ENCODE peak calls at places on chromosomes 13 and 19, in eight cellular contexts. U is SJSA1; X is SK-N-SH; J is epithelial cell of proximal tubule; F is stimulated activated CD4-positive, alpha-beta T cell treated with anti-CD3 and anti-CD28 coated beads, Interleukin-1b, Interleukin-23, amount 100 ng/mL, for 24 hours; K is mesothelial cell of epicardium; Z is SK-MEL-5; C is astrocyte of the spinal cord. O is an unnamed sample.

GRCh38 chr19:37950471-37951175 is 43.6 kb downstream of the SIPA1L3 start:
- DNase-seq in J (no peak), X (no peak), C (no peak), U (no peak), F (no peak), Z (no peak), K (no peak), O (no peak)

GRCh38 chr19:710767-711166 is 2.0 kb downstream of the PALM start:
- DNase-seq in X (no peak), F (no peak), K (no peak), J (no peak), U (no peak), Z (no peak), C (peak; percentile 20), O (no peak)

GRCh38 chr13:19052180-19052579 is 129.4 kb downstream of the TUBA3C start:
- DNase-seq in C (no peak), F (no peak), K (no peak), J (no peak), Z (no peak), X (no peak), U (no peak), O (no peak)

GRCh38 chr19:48992571-48993174 is 436 bp downstream of the GYS1 start:
- DNase-seq in C (no peak), Z (no peak), X (peak; percentile 51), F (no peak), K (peak; percentile 49), J (no peak), U (no peak), O (no peak)

GRCh38 chr19:9936151-9937000 is at the start of gene OLFM2:
- DNase-seq in K (peak; percentile 49), Z (peak; percentile 42), C (no peak), J (no peak), X (peak; percentile 93), U (no peak), F (no peak), O (no peak)

GRCh38 chr13:37295046-37295445 is 189.6 kb upstream of the CSNK1A1L start:
- DNase-seq in F (no peak), C (peak; percentile 60), X (no peak), J (no peak), Z (no peak), U (no peak), K (no peak), O (no peak)

GRCh38 chr19:43804443-43804842 is 2.2 kb upstream of the LYPD5 start:
- DNase-seq in C (no peak), Z (no peak), U (no peak), F (no peak), X (no peak), J (no peak), K (no peak), O (no peak)

GRCh38 chr19:5804516-5805464 is at the start of gene NRTN:
- DNase-seq in K (no peak), J (no peak), C (no peak), F (no peak), Z (peak; percentile 29), X (peak; percentile 82), U (no peak), O (no peak)

GRCh38 chr19:57587529-57587928 is 3.6 kb downstream of the ZIK1 start:
- DNase-seq in K (no peak), U (peak; percentile 49), C (peak; percentile 55), Z (no peak), F (no peak), X (no peak), J (no peak), O (no peak)

GRCh38 chr19:4217429-4218264 is 11.7 kb upstream of the EBI3 start:
- DNase-seq in U (no peak), X (no peak), Z (no peak), F (no peak), C (no peak), J (no peak), K (no peak), O (no peak)

GRCh38 chr13:112510002-112510780 is 77.8 kb downstream of the TUBGCP3 start:
- DNase-seq in K (no peak), U (peak; percentile 59), X (peak; percentile 82), C (peak; percentile 70), Z (peak; percentile 87), J (peak; percentile 32), F (no peak), O (no peak)

GRCh38 chr13:80217614-80218456 is 123.1 kb downstream of the SPRY2 start:
- DNase-seq in F (no peak), U (peak; percentile 93), Z (no peak), C (peak; percentile 71), J (no peak), K (no peak), X (no peak), O (no peak)

GRCh38 chr13:20185657-20186056 is 7.1 kb downstream of the GJB2 start:
- DNase-seq in Z (no peak), X (no peak), K (no peak), F (no peak), U (no peak), J (no peak), C (no peak), O (no peak)

GRCh38 chr13:114053026-114053425 is 79.2 kb upstream of the C13orf46 start:
- DNase-seq in Z (no peak), K (no peak), J (no peak), U (peak; percentile 64), C (peak; percentile 86), X (no peak), F (no peak), O (no peak)